ENCODE peak calls at places on chromosomes 11 and 22, in four cellular contexts. U, O, A and E are unnamed samples.

GRCh38 chr22:50243704-50244419 is 961 bp downstream of the TUBGCP6 start:
- DNase-seq in U (no peak), O (no peak), A (no peak), E (no peak)

GRCh38 chr11:41984023-41984422 is 524.6 kb upstream of the LRRC4C start:
- DNase-seq in U (no peak), O (no peak), A (no peak), E (no peak)

GRCh38 chr11:65227879-65228278 is 33.9 kb upstream of the POLA2 start:
- DNase-seq in U (no peak), O (no peak), A (no peak), E (no peak)

GRCh38 chr11:46246514-46246913 is 30.9 kb upstream of the CREB3L1 start:
- DNase-seq in U (no peak), O (no peak), A (no peak), E (no peak)

GRCh38 chr11:2569321-2569721 is 124.5 kb downstream of the KCNQ1 start:
- DNase-seq in U (no peak), O (peak), A (peak), E (no peak)

GRCh38 chr11:132056689-132057088 is 686.3 kb downstream of the NTM start:
- DNase-seq in U (no peak), O (no peak), A (peak), E (no peak)

GRCh38 chr11:27471588-27472397 is 797 bp downstream of the LGR4 start:
- DNase-seq in U (no peak), O (peak), A (peak), E (no peak)

GRCh38 chr22:40679964-40680818 is 907 bp downstream of the MCHR1 start:
- DNase-seq in U (no peak), O (no peak), A (no peak), E (no peak)

GRCh38 chr11:4181780-4182721 is 87.5 kb downstream of the RRM1 start:
- DNase-seq in U (peak), O (no peak), A (peak), E (no peak)

GRCh38 chr22:27372969-27373670 is 428.4 kb downstream of the MN1 start:
- DNase-seq in U (no peak), O (no peak), A (peak), E (no peak)

GRCh38 chr11:75388386-75389275 is 10.7 kb upstream of the RPS3 start:
- DNase-seq in U (peak), O (peak), A (peak), E (no peak)

GRCh38 chr11:61309739-61310138 is 14.6 kb upstream of the VWCE start:
- DNase-seq in U (no peak), O (no peak), A (no peak), E (no peak)

GRCh38 chr22:32617271-32617670 is 142.7 kb downstream of the FBXO7 start:
- DNase-seq in U (no peak), O (no peak), A (peak), E (no peak)

GRCh38 chr11:9574806-9575530 is 1.5 kb downstream of the WEE1 start:
- DNase-seq in U (peak), O (peak), A (peak), E (no peak)

GRCh38 chr11:32006799-32007388 is 84.0 kb upstream of the RCN1 start:
- DNase-seq in U (peak), O (no peak), A (no peak), E (no peak)

GRCh38 chr22:37243402-37244113 is 511 bp downstream of the RAC2 start:
- DNase-seq in U (no peak), O (no peak), A (no peak), E (no peak)
- H3K27ac ChIP-seq in U (peak), O (peak), A (no peak), E (peak)

DNA sequence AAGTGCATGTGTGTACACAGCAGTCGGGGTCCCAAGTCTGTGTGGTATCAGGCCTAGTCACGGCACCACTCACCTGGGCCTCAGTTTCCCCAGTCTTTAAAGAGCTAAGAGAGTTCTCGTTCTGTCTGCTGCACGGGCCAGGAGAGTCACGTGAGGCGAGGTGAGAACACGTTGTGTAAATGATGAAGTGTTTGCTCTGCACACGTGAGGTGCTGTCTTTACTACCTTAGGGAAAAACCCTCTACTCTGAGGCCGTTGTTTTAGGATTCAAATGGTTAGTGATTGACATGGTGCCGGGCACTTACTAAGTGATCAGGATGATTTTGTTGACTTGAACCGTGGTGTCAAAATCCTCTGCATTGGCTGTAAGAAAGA is 86.5 kb upstream of the PPARA start:
- DNase-seq in U (no peak), O (peak), A (peak), E (no peak)
- H3K4me3 ChIP-seq in U (no peak), O (no peak), A (no peak), E (no peak)

GRCh38 chr11:19552100-19552499 is 160.5 kb upstream of the NAV2 start:
- DNase-seq in U (no peak), O (no peak), A (no peak), E (no peak)
- H3K27ac ChIP-seq in U (no peak), O (no peak), A (no peak), E (no peak)

DNA sequence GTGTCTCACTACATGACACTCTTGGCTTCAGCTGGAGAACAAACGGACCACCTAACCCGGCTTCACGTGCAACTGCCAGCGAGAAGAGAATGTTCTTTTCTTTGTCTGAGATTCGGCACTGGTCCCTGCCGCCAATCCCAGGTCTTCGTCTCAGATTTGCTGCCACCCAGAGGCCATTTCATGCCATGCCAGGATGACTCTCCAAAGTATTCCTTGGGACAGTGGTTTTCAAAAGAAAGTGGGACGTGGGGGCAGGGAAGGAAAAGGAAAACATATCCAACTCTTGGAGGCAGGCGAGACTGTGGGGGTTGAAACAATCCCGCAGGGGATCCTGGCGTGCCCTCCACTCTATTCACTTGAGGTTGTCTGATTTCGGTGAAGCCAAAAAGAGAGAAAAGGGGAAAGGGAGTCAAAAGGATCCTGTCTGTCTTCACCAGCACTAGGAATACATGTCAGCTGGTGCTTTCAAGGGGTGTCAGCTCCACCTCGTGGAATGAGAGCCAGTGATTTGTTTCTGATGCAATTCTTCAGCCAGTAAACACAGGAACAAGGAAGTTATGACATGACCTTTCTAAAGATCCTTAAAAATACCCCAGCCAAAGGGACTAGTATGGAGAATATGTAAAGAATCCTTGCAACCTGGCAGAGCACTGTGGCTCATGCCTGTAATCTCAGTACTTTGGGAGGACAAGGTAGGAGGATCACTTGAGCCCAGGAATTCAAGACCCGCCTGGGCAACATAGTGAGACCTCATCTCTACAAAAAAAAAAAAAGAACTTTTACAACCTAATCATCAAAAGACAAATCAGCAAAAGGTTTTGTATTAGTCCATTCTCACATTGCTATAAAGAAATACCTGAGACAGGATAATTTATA is 41.0 kb upstream of the APLNR start:
- DNase-seq in U (peak), O (peak), A (peak), E (no peak)
- H3K4me3 ChIP-seq in U (peak), O (no peak), A (no peak), E (peak)